ENCODE peak calls at places on chromosome 12, in five cellular contexts. Q is activated T-helper 1 cell treated with anti-CD3 and anti-CD28 coated beads, Interleukin-12 subunit alpha, Interleukin-12 subunit beta, Interleukin-2, Interleukin-4 antibody, amounts not matched to agents 30 ng/mL and 10 ng/mL and 1 ng/mL, durations not matched to agents 14 hours and 24 hours and 36 hours; F is hypothalamus; E is NCI-H2081; I is naive thymus-derived CD8-positive, alpha-beta T cell. H is an unnamed sample.

GRCh38 chr12:104182621-104183378 is 32.8 kb upstream of the TXNRD1 start:
- DNase-seq in F (no peak), Q (no peak), I (no peak), E (no peak), H (no peak)

GRCh38 chr12:110743571-110744093 is 941 bp upstream of the PPP1CC start:
- DNase-seq in I (no peak), E (no peak), Q (no peak), F (no peak), H (no peak)

GRCh38 chr12:115709410-115710065 is 568.0 kb downstream of the MED13L start:
- DNase-seq in I (no peak), Q (no peak), E (no peak), F (no peak), H (peak; percentile 24)

GRCh38 chr12:30805959-30806358 is 51.2 kb upstream of the CAPRIN2 start:
- DNase-seq in Q (no peak), E (no peak), I (no peak), F (no peak), H (no peak)

GRCh38 chr12:28086521-28086920 is 103.7 kb upstream of the CCDC91 start:
- DNase-seq in I (no peak), E (no peak), F (no peak), Q (no peak), H (no peak)

GRCh38 chr12:10661338-10661737 is 12.5 kb downstream of the STYK1 start:
- DNase-seq in I (no peak), E (no peak), Q (no peak), F (no peak), H (no peak)

GRCh38 chr12:113221997-113222729 is 899 bp downstream of the TPCN1 start:
- DNase-seq in F (no peak), I (no peak), E (no peak), Q (peak; percentile 16), H (no peak)

GRCh38 chr12:52368494-52368893 is 1.2 kb upstream of the KRT85 start:
- DNase-seq in E (no peak), Q (no peak), F (no peak), I (no peak), H (no peak)

GRCh38 chr12:110794623-110795280 is 52.0 kb upstream of the CCDC63 start:
- DNase-seq in F (no peak), I (no peak), E (no peak), Q (no peak), H (no peak)

GRCh38 chr12:91743727-91744126 is 401.9 kb downstream of the BTG1 start:
- DNase-seq in F (no peak), E (peak; percentile 1), I (no peak), Q (no peak), H (no peak)

GRCh38 chr12:130804216-130804615 is 34.8 kb downstream of the STX2 start:
- DNase-seq in F (no peak), Q (no peak), E (no peak), I (no peak), H (no peak)

GRCh38 chr12:31235868-31236395 is 90.0 kb downstream of the SINHCAF start:
- DNase-seq in E (no peak), Q (no peak), F (no peak), I (no peak), H (no peak)

GRCh38 chr12:46702581-46703344 is 123.0 kb downstream of the SLC38A4 start:
- DNase-seq in Q (no peak), I (no peak), E (no peak), F (no peak), H (no peak)

H was measured in NCI-H446 treated with DMSO at 0.1 percent for 48 hours.